ENCODE peak calls at places on chromosomes 16 and 17, in ten cellular contexts. I is H1; Z is activated CD8-positive, alpha-beta T cell treated with anti-CD3 and anti-CD28 coated beads for 36 hours; B is astrocyte of the cerebellum; Q is effector CD4-positive, alpha-beta T cell; M is NCI-H1417; O is stromal cell of bone marrow; T is T follicular helper cell; G is activated naive CD4-positive, alpha-beta T cell treated with Interleukin-2 at 50 U/mL for 16 hours; N is NCI-H2081. A is an unnamed sample.

GRCh38 chr17:47843391-47843730 is 2.3 kb upstream of the SCRN2 start:
- DNase-seq in I (no peak), Z (no peak), B (no peak), Q (no peak), M (peak), O (no peak), T (no peak), G (no peak), N (no peak), A (no peak)

GRCh38 chr17:56203430-56203829 is 50.2 kb downstream of the ANKFN1 start:
- DNase-seq in I (no peak), Z (no peak), B (no peak), Q (no peak), M (no peak), O (no peak), T (no peak), G (no peak), N (peak), A (no peak)

GRCh38 chr17:63682441-63682840 is 17.5 kb downstream of the LIMD2 start:
- DNase-seq in I (no peak), Z (no peak), B (no peak), Q (no peak), M (no peak), O (no peak), T (no peak), G (no peak), N (no peak), A (no peak)

GRCh38 chr17:80195671-80196529 is 24.2 kb downstream of the SGSH start:
- DNase-seq in I (no peak), Z (peak), B (no peak), Q (peak), M (peak), O (no peak), T (peak), G (peak), N (no peak), A (peak)

GRCh38 chr17:80838381-80839345 is 153.0 kb upstream of the CHMP6 start:
- DNase-seq in I (no peak), Z (no peak), B (no peak), Q (no peak), M (no peak), O (no peak), T (no peak), G (no peak), N (no peak), A (no peak)

GRCh38 chr17:33436321-33436720 is 143.2 kb upstream of the ASIC2 start:
- DNase-seq in I (no peak), Z (no peak), B (no peak), Q (no peak), M (no peak), O (peak), T (no peak), G (no peak), N (no peak), A (no peak)

GRCh38 chr16:372584-372983 is 2.2 kb upstream of the MRPL28 start:
- DNase-seq in I (no peak), Z (no peak), B (no peak), Q (no peak), M (no peak), O (no peak), T (no peak), G (no peak), N (no peak), A (no peak)

GRCh38 chr17:8572767-8573166 is 57.8 kb downstream of the MYH10 start:
- DNase-seq in I (no peak), Z (no peak), B (no peak), Q (no peak), M (no peak), O (no peak), T (no peak), G (no peak), N (no peak), A (no peak)

GRCh38 chr16:89841275-89841674 is 13.0 kb downstream of the SPIRE2 start:
- DNase-seq in I (no peak), Z (peak), B (no peak), Q (no peak), M (no peak), O (no peak), T (no peak), G (peak), N (no peak), A (peak)

GRCh38 chr17:6231886-6232767 is 161.9 kb downstream of the WSCD1 start:
- DNase-seq in I (no peak), Z (no peak), B (peak), Q (no peak), M (no peak), O (no peak), T (no peak), G (no peak), N (no peak), A (no peak)

GRCh38 chr17:58913971-58914769 is 158.5 kb downstream of the PPM1E start:
- DNase-seq in I (no peak), Z (no peak), B (no peak), Q (no peak), M (no peak), O (peak), T (no peak), G (no peak), N (no peak), A (no peak)

GRCh38 chr16:31138621-31139578 is 3.4 kb upstream of the PRSS8 start:
- DNase-seq in I (no peak), Z (no peak), B (no peak), Q (no peak), M (no peak), O (no peak), T (no peak), G (no peak), N (no peak), A (no peak)

GRCh38 chr17:65205655-65206054 is 68.5 kb downstream of the RGS9 start:
- DNase-seq in I (no peak), Z (no peak), B (no peak), Q (no peak), M (no peak), O (no peak), T (no peak), G (no peak), N (no peak), A (no peak)

GRCh38 chr16:88455610-88456355 is 2.7 kb downstream of the ZFPM1 start:
- DNase-seq in I (no peak), Z (peak), B (no peak), Q (peak), M (peak), O (peak), T (peak), G (peak), N (no peak), A (peak)

GRCh38 chr17:78381601-78382168 is 3.2 kb downstream of the PGS1 start:
- DNase-seq in I (no peak), Z (peak), B (no peak), Q (peak), M (no peak), O (no peak), T (no peak), G (peak), N (no peak), A (no peak)

GRCh38 chr17:48505788-48506187 is 25.0 kb downstream of the HOXB1 start:
- DNase-seq in I (no peak), Z (peak), B (peak), Q (peak), M (peak), O (peak), T (peak), G (peak), N (peak), A (no peak)

GRCh38 chr17:42456223-42457106 is 2.2 kb upstream of the ATP6V0A1 start:
- DNase-seq in I (no peak), Z (no peak), B (peak), Q (no peak), M (no peak), O (peak), T (no peak), G (no peak), N (no peak), A (no peak)

GRCh38 chr16:46973457-46974324 is at the start of gene DNAJA2:
- DNase-seq in I (peak), Z (peak), B (peak), Q (peak), M (peak), O (peak), T (peak), G (peak), N (peak), A (peak)

GRCh38 chr16:71214771-71215381 is 15.6 kb downstream of the HYDIN start:
- DNase-seq in I (no peak), Z (no peak), B (no peak), Q (no peak), M (peak), O (no peak), T (no peak), G (no peak), N (no peak), A (no peak)

GRCh38 chr17:10681866-10682446 is 15.4 kb downstream of the SCO1 start:
- DNase-seq in I (no peak), Z (no peak), B (no peak), Q (no peak), M (no peak), O (no peak), T (no peak), G (no peak), N (no peak), A (no peak)

GRCh38 chr16:82995927-82996441 is 369.2 kb downstream of the CDH13 start:
- DNase-seq in I (no peak), Z (no peak), B (peak), Q (no peak), M (no peak), O (peak), T (no peak), G (no peak), N (peak), A (no peak)

GRCh38 chr16:65044861-65045260 is 77.0 kb downstream of the CDH11 start:
- DNase-seq in I (no peak), Z (no peak), B (peak), Q (no peak), M (no peak), O (peak), T (no peak), G (no peak), N (no peak), A (no peak)

GRCh38 chr16:85371948-85372347 is 241.2 kb upstream of the GSE1 start:
- DNase-seq in I (no peak), Z (no peak), B (no peak), Q (no peak), M (no peak), O (no peak), T (no peak), G (no peak), N (no peak), A (no peak)

GRCh38 chr16:11235703-11235991 is 20.4 kb downstream of the SOCS1 start:
- DNase-seq in I (no peak), Z (no peak), B (no peak), Q (no peak), M (no peak), O (no peak), T (no peak), G (no peak), N (no peak), A (no peak)

GRCh38 chr16:27475561-27475960 is 73.6 kb downstream of the IL21R start:
- DNase-seq in I (no peak), Z (no peak), B (peak), Q (no peak), M (no peak), O (peak), T (no peak), G (no peak), N (no peak), A (no peak)

GRCh38 chr16:15507959-15508336 is 73.6 kb downstream of the BMERB1 start:
- DNase-seq in I (no peak), Z (no peak), B (no peak), Q (no peak), M (no peak), O (no peak), T (no peak), G (no peak), N (no peak), A (no peak)

GRCh38 chr17:77487211-77487629 is 346.5 kb downstream of the SEC14L1 start:
- DNase-seq in I (no peak), Z (no peak), B (no peak), Q (no peak), M (no peak), O (no peak), T (no peak), G (no peak), N (no peak), A (no peak)

A was measured in activated T-cell treated with anti-CD3 and anti-CD28 coated beads for 1 hour.